ENCODE peak calls at places on chromosomes 6 and 20, in four cellular contexts. M is adrenal gland, P is HCT116, J is tibial nerve. H is an unnamed sample.

GRCh38 chr6:14072084-14072483 is 45.5 kb upstream of the CD83 start:
- DNase-seq in M (no peak), P (no peak), J (no peak), H (no peak)

GRCh38 chr6:40456390-40457013 is 130.7 kb downstream of the LRFN2 start:
- DNase-seq in M (no peak), P (no peak), J (no peak), H (no peak)

GRCh38 chr6:54813901-54814300 is 32.7 kb upstream of the FAM83B start:
- DNase-seq in M (no peak), P (no peak), J (no peak), H (no peak)

GRCh38 chr6:33607784-33608161 is 13.3 kb upstream of the ITPR3 start:
- DNase-seq in M (no peak), P (peak; percentile 37), J (no peak), H (no peak)

GRCh38 chr20:16013631-16014030 is 559.6 kb downstream of the KIF16B start:
- DNase-seq in M (no peak), P (no peak), J (no peak), H (no peak)

GRCh38 chr20:49948809-49949507 is 12.8 kb downstream of the RNF114 start:
- DNase-seq in M (no peak), P (no peak), J (no peak), H (peak; percentile 76)

GRCh38 chr6:161198176-161198575 is 75.7 kb downstream of the AGPAT4 start:
- DNase-seq in M (no peak), P (no peak), J (no peak), H (no peak)

GRCh38 chr20:64077094-64077493 is 2.2 kb downstream of the RGS19 start:
- DNase-seq in M (no peak), P (no peak), J (no peak), H (no peak)

GRCh38 chr20:25356294-25356933 is 34.2 kb downstream of the ABHD12 start:
- DNase-seq in M (peak; percentile 66), P (no peak), J (no peak), H (no peak)

GRCh38 chr20:31908016-31908415 is 37.6 kb downstream of the TTLL9 start:
- DNase-seq in M (no peak), P (no peak), J (no peak), H (no peak)

GRCh38 chr20:63226020-63226943 is 9.4 kb upstream of the BIRC7 start:
- DNase-seq in M (no peak), P (no peak), J (no peak), H (no peak)

GRCh38 chr6:100176321-100176950 is 182.4 kb upstream of the MCHR2 start:
- DNase-seq in M (no peak), P (peak; percentile 8), J (no peak), H (no peak)

GRCh38 chr6:23518294-23518693 is 607.7 kb upstream of the NRSN1 start:
- DNase-seq in M (no peak), P (no peak), J (no peak), H (no peak)

GRCh38 chr6:23173231-23173630 is 603.9 kb downstream of the HDGFL1 start:
- DNase-seq in M (no peak), P (no peak), J (no peak), H (no peak)

GRCh38 chr6:121590438-121590837 is 155.0 kb downstream of the GJA1 start:
- DNase-seq in M (no peak), P (no peak), J (no peak), H (no peak)

GRCh38 chr6:5744497-5744896 is 262.2 kb downstream of the NRN1 start:
- DNase-seq in M (no peak), P (no peak), J (no peak), H (no peak)

GRCh38 chr6:139754898-139755754 is 380.7 kb upstream of the CITED2 start:
- DNase-seq in M (no peak), P (no peak), J (no peak), H (no peak)

GRCh38 chr6:164502838-164503237 is 806.6 kb downstream of the C6orf118 start:
- DNase-seq in M (no peak), P (no peak), J (no peak), H (no peak)

GRCh38 chr20:4012631-4013030 is 2.7 kb downstream of the RNF24 start:
- DNase-seq in M (no peak), P (no peak), J (no peak), H (no peak)

GRCh38 chr20:63792866-63793265 is 38.2 kb downstream of the ZBTB46 start:
- DNase-seq in M (no peak), P (no peak), J (no peak), H (no peak)

GRCh38 chr6:157392927-157393666 is 12.1 kb downstream of the ZDHHC14 start:
- DNase-seq in M (no peak), P (no peak), J (no peak), H (no peak)

GRCh38 chr20:44056010-44056698 is 130.8 kb downstream of the JPH2 start:
- DNase-seq in M (peak; percentile 51), P (no peak), J (no peak), H (no peak)

GRCh38 chr20:50296450-50297375 is 106.1 kb downstream of the CEBPB start:
- DNase-seq in M (no peak), P (no peak), J (no peak), H (no peak)

GRCh38 chr6:83592770-83593394 is 80.5 kb downstream of the PRSS35 start:
- DNase-seq in M (no peak), P (peak; percentile 26), J (no peak), H (peak; percentile 5)

GRCh38 chr6:135289816-135290215 is 108.7 kb downstream of the MYB start:
- DNase-seq in M (no peak), P (no peak), J (no peak), H (no peak)

GRCh38 chr6:135296715-135297114 is 115.6 kb downstream of the MYB start:
- DNase-seq in M (no peak), P (no peak), J (no peak), H (no peak)

GRCh38 chr6:135286962-135287525 is 105.9 kb downstream of the MYB start:
- DNase-seq in M (no peak), P (no peak), J (no peak), H (no peak)

GRCh38 chr6:135295085-135295484 is 114.0 kb downstream of the MYB start:
- DNase-seq in M (no peak), P (no peak), J (no peak), H (no peak)

DNA sequence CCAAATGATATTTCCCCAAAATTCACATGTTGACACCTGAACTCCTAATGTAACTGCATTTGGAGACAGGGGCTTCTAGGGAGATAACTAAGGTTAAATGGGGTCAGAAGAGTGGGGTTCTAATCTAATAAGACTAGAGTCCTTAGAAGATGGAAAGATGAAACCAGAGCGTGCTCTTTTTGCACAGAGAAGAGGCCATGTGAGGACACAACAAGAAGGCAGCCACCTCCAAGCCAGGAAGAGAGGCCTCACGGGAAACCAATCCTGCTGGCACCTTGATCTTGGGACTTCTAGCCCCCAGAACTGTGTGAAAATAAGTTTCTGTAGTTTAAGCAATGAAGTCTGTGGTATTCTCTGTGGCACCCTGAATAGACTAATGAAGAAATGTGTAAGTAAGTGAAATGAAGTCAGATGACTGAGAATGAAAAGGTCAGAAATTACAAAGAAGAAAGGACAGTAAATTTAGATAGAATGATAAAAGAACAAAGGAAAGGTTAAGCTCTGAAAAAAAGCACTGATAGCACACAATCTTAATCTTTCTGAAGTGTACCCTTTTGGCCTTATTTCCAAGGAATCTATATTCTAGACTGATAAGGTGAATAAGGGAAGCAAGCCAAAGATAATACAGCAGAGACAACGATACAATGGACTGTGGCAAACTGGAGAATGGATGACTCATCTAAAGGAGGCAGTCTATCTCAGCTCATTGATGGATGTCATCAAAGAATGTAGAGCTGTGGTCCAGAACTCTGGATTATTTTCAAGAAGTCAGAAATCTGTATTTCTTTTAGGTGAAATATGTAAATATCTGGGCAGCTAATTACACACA is 110.4 kb downstream of the MYB start:
- DNase-seq in M (no peak), P (peak; percentile 12), J (no peak), H (peak; percentile 2)
- TF ChIP-seq POLR2A in M (no peak), P (no peak), J (no peak), H (no peak)

GRCh38 chr6:52672422-52673025 is 1.6 kb downstream of the TMEM14A start:
- DNase-seq in M (no peak), P (peak; percentile 52), J (no peak), H (peak; percentile 62)

GRCh38 chr6:52666523-52666922 is 4.4 kb upstream of the TMEM14A start:
- DNase-seq in M (no peak), P (no peak), J (no peak), H (no peak)

GRCh38 chr6:52675372-52675771 is 4.5 kb downstream of the TMEM14A start:
- DNase-seq in M (no peak), P (no peak), J (no peak), H (no peak)

GRCh38 chr6:52667572-52667971 is 3.3 kb upstream of the TMEM14A start:
- DNase-seq in M (no peak), P (no peak), J (no peak), H (no peak)

DNA sequence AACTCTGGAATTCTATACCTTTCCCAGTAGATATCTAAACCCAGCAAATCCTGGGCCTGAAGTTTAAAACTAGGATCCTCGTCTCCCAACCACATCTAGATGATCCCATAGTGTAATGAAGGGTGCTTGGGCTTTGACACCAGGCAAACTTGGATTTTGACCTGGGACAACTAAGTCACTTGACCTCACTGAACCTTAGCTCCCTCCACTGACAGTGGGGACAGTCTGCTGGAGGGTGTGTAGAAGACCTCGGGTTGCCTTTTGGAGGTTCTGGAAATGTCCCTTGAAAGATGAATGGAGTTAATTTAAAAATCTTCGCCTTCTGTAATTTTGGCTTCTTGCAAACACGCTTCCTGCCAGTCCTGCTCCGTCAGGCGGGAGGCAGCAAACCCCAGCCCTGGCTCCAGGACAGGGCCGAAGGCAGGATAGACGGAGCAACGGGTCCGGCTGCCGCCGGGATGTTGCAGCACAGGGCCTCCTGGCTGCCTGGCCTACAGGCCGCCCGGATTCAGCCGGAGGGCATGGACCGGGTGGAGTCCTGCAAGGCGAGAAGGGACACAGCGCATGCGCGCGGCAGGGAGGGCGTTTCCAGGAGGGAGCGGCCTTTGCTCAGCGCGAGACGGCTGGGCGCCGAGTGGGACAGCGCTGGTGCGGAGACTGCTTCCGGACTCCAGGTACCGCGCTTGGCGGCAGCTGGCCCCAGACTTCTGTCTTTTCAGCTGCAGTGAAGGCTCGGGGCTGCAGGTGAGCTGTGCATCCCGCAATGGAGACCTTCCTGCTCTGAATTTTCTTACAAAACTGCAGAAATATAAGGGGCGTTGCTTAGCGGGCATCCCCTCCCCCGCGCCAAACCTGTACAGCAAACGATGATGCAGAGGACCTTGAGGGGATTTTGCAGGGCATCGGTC is at the start of gene TMEM14A:
- DNase-seq in M (peak; percentile 96), P (peak; percentile 89), J (peak; percentile 80), H (peak; percentile 99)
- TF ChIP-seq POLR2A in M (peak; percentile 78), P (peak; percentile 91), J (peak; percentile 15), H (peak; percentile 81)

GRCh38 chr6:166032366-166033171 is 135.1 kb downstream of the TBXT start:
- DNase-seq in M (peak; percentile 82), P (peak; percentile 47), J (no peak), H (no peak)
- TF ChIP-seq POLR2A in M (no peak), P (no peak), J (no peak), H (no peak)

DNA sequence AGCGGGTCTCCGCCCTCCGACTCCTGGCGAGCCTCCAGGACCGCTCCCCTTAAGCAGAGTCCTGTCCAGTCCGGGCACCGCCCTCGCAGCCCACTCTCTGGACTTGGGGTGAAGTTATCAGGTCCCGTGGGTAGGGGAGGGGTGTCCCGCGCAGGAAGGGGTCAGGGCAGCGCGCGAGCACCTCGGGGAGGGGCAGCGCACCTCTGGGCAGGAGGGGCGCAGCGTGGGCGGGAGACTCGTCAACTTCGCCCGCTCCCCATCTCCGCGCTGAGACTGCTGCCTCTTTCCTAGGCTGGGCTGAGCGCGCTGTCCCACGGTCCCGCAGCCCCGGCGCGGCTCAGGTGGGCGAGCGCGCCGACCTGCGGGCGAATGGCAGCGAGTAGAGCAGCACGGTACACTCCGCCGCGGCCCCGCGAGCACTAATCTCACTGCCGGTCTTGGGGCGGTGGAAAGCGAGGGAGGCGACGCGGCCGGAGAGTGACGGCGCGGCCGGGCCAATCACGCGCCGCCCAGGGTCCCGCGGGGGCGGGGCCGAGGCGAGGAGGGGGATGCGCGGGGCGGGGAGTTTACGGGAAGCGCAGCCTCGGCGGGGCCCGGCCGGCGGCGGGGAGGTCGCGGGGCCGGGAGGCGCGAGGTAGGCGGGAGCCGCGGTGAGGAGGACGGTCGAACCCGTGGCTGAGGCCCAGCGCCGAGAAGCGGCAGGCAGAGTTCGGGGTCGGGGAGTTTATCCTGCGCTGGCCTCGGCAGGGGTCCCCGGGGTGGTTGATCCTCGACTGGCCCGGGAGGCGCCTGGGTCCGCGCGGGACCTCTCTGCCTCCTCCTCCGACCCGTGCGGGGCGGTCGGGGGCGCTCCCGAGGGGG is at the start of gene MAN1A1:
- DNase-seq in M (peak; percentile 93), P (peak; percentile 56), J (peak; percentile 89), H (peak; percentile 74)
- TF ChIP-seq POLR2A in M (peak; percentile 97), P (peak; percentile 72), J (peak; percentile 66), H (peak; percentile 82)